ENCODE peak calls at places on chromosomes 7 and 10, in ten cellular contexts. G, X, L, R, Y, H, N, S, C and M are unnamed samples.

GRCh38 chr7:142669074-142669654 is 80.1 kb upstream of the PRSS1 start:
- DNase-seq in S (peak; percentile 23), R (no peak), Y (no peak), H (peak; percentile 6), C (no peak), L (no peak), G (peak; percentile 0), X (peak; percentile 18), N (peak; percentile 26), M (peak; percentile 15)

GRCh38 chr7:64602086-64602485 is 39.2 kb upstream of the ZNF680 start:
- DNase-seq in H (peak; percentile 3), S (no peak), G (no peak), Y (no peak), L (no peak), C (no peak), R (no peak), N (no peak), X (no peak), M (no peak)

GRCh38 chr7:2175091-2175490 is 57.7 kb downstream of the MAD1L1 start:
- DNase-seq in C (no peak), S (no peak), Y (no peak), N (no peak), G (peak; percentile 80), L (no peak), X (no peak), H (no peak), R (no peak), M (no peak)

GRCh38 chr10:21732067-21732772 is 198.2 kb downstream of the MLLT10 start:
- DNase-seq in X (peak; percentile 77), Y (peak; percentile 46), C (no peak), R (peak; percentile 79), G (peak; percentile 55), L (peak; percentile 54), N (peak; percentile 73), H (peak; percentile 78), S (peak; percentile 70), M (no peak)

GRCh38 chr7:151209588-151209987 is 700 bp downstream of the H2BK1 start:
- DNase-seq in L (no peak), Y (no peak), H (no peak), C (no peak), G (no peak), X (no peak), R (no peak), N (no peak), S (no peak), M (no peak)

GRCh38 chr7:67595421-67595820 is 598.8 kb downstream of the TYW1 start:
- DNase-seq in H (no peak), G (no peak), L (no peak), Y (no peak), S (no peak), C (no peak), X (no peak), N (no peak), R (no peak), M (no peak)

GRCh38 chr10:27359792-27360320 is 119.3 kb upstream of the ACBD5 start:
- DNase-seq in R (no peak), X (no peak), Y (no peak), H (no peak), C (no peak), S (no peak), N (no peak), G (no peak), L (no peak), M (no peak)

GRCh38 chr7:89849052-89849451 is 305.2 kb upstream of the STEAP1 start:
- DNase-seq in L (no peak), R (no peak), C (no peak), N (no peak), H (no peak), G (no peak), S (no peak), Y (no peak), X (no peak), M (no peak)

GRCh38 chr10:29946953-29947700 is 112.3 kb downstream of the JCAD start:
- DNase-seq in S (peak; percentile 85), L (no peak), C (no peak), Y (no peak), N (peak; percentile 86), R (no peak), H (peak; percentile 89), X (no peak), G (peak; percentile 35), M (no peak)